ENCODE peak calls at places on chromosomes 4 and X, in ten cellular contexts. Y, Q, M, O, K, R, G, Z, I and X are unnamed samples.

GRCh38 chrX:37912797-37913196 is 65.4 kb upstream of the DYNLT3 start:
- DNase-seq in Y (no peak), Q (no peak), M (no peak), O (no peak), K (no peak), R (no peak), G (no peak), Z (peak), I (no peak), X (no peak)

GRCh38 chrX:23667239-23668177 is at the start of gene PRDX4:
- DNase-seq in Y (peak), Q (peak), M (peak), O (peak), K (peak), R (peak), G (peak), Z (peak), I (peak), X (peak)

GRCh38 chrX:110180176-110180927 is 137.5 kb downstream of the AMMECR1 start:
- DNase-seq in Y (no peak), Q (no peak), M (no peak), O (no peak), K (no peak), R (no peak), G (no peak), Z (peak), I (no peak), X (no peak)

GRCh38 chr4:2361366-2362285 is 56.8 kb downstream of the ZFYVE28 start:
- DNase-seq in Y (no peak), Q (no peak), M (no peak), O (no peak), K (no peak), R (peak), G (peak), Z (no peak), I (no peak), X (no peak)

GRCh38 chr4:788006-788635 is 37.8 kb downstream of the CPLX1 start:
- DNase-seq in Y (no peak), Q (no peak), M (no peak), O (no peak), K (no peak), R (no peak), G (no peak), Z (no peak), I (no peak), X (no peak)

GRCh38 chrX:130702867-130703707 is 199.9 kb downstream of the ENOX2 start:
- DNase-seq in Y (no peak), Q (no peak), M (no peak), O (peak), K (no peak), R (no peak), G (no peak), Z (peak), I (no peak), X (no peak)

GRCh38 chrX:12581546-12581945 is 209.7 kb upstream of the PRPS2 start:
- DNase-seq in Y (no peak), Q (no peak), M (no peak), O (no peak), K (no peak), R (no peak), G (no peak), Z (no peak), I (no peak), X (no peak)

GRCh38 chrX:139766545-139766983 is 58.6 kb upstream of the MCF2 start:
- DNase-seq in Y (no peak), Q (no peak), M (no peak), O (no peak), K (no peak), R (no peak), G (no peak), Z (no peak), I (no peak), X (no peak)

GRCh38 chr4:99219479-99219878 is 433 bp upstream of the ADH6 start:
- DNase-seq in Y (no peak), Q (no peak), M (no peak), O (no peak), K (no peak), R (no peak), G (no peak), Z (no peak), I (no peak), X (no peak)

GRCh38 chrX:132483951-132484350 is 4.9 kb downstream of the MBNL3 start:
- DNase-seq in Y (no peak), Q (no peak), M (no peak), O (no peak), K (no peak), R (no peak), G (no peak), Z (no peak), I (no peak), X (no peak)

GRCh38 chrX:65688403-65688881 is 21.0 kb downstream of the MSN start:
- DNase-seq in Y (no peak), Q (no peak), M (no peak), O (no peak), K (no peak), R (no peak), G (no peak), Z (peak), I (no peak), X (no peak)
- H3K27ac ChIP-seq in Y (no peak), Q (peak), M (peak), O (no peak), K (no peak), R (peak), G (no peak), Z (peak), I (peak), X (peak)

GRCh38 chr4:34182346-34182745 is 2062.0 kb downstream of the ARAP2 start:
- DNase-seq in Y (no peak), Q (peak), M (no peak), O (no peak), K (no peak), R (no peak), G (no peak), Z (peak), I (no peak), X (no peak)
- H3K27ac ChIP-seq in Y (no peak), Q (no peak), M (no peak), O (no peak), K (no peak), R (no peak), G (no peak), Z (peak), I (no peak), X (no peak)

GRCh38 chr4:108033348-108033747 is 43.7 kb downstream of the HADH start:
- DNase-seq in Y (no peak), Q (no peak), M (no peak), O (no peak), K (no peak), R (no peak), G (no peak), Z (no peak), I (no peak), X (no peak)

GRCh38 chr4:108037884-108038283 is 48.2 kb downstream of the HADH start:
- DNase-seq in Y (no peak), Q (no peak), M (no peak), O (no peak), K (no peak), R (no peak), G (no peak), Z (peak), I (no peak), X (no peak)

GRCh38 chr4:108034560-108034959 is 44.9 kb downstream of the HADH start:
- DNase-seq in Y (no peak), Q (no peak), M (no peak), O (no peak), K (no peak), R (no peak), G (no peak), Z (no peak), I (no peak), X (no peak)

GRCh38 chr4:108035691-108036090 is 46.0 kb downstream of the HADH start:
- DNase-seq in Y (no peak), Q (no peak), M (no peak), O (no peak), K (no peak), R (no peak), G (no peak), Z (no peak), I (no peak), X (no peak)

DNA sequence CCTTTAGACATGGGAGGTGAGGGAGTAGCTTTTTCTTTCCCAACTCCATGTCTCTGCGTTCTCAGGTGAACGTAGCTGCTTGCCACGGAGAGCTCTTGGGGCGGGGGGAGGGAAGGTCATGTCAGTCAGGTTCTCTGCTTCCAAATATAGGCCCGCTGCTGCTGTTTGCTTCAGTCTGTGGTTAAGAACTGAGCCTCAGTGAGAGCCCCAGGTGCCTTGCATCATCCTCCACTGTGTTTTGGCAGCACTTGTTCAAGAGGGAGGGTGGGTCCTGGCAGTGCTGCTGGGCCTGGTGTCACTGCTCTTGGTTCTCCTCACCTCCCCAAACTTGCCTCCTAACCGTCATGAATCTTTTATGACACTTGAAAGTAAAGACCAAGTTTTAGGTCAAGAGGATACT is 46.6 kb downstream of the HADH start:
- DNase-seq in Y (no peak), Q (no peak), M (no peak), O (no peak), K (no peak), R (no peak), G (no peak), Z (no peak), I (no peak), X (no peak)
- H3K27ac ChIP-seq in Y (no peak), Q (no peak), M (no peak), O (no peak), K (no peak), R (no peak), G (no peak), Z (no peak), I (no peak), X (no peak)

GRCh38 chr4:112201915-112202505 is 29.6 kb upstream of the AP1AR start:
- DNase-seq in Y (no peak), Q (no peak), M (no peak), O (no peak), K (no peak), R (no peak), G (no peak), Z (no peak), I (no peak), X (no peak)
- H3K27ac ChIP-seq in Y (no peak), Q (no peak), M (no peak), O (no peak), K (no peak), R (no peak), G (no peak), Z (no peak), I (no peak), X (no peak)

DNA sequence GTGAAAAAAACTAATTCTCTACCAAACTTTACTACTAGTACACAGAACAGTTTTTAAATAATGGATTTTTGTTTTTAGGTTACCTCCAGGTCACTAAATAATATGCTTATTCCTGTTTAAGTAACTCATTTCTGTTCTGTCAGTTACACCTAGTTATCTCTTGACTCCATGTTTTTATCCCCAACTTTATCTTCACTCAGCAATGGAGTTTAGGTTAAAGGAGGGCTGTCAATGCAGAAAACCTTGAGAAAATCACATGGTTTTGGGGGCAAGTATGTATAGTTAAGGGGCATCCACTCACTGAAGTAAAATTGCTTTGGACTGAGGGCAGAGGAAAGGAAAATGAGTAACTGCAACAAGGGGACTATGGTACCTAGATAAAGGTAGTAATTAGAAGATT is 87.1 kb downstream of the UBE2K start:
- DNase-seq in Y (no peak), Q (no peak), M (no peak), O (no peak), K (no peak), R (no peak), G (no peak), Z (no peak), I (no peak), X (no peak)
- H3K27ac ChIP-seq in Y (no peak), Q (no peak), M (no peak), O (no peak), K (peak), R (no peak), G (no peak), Z (no peak), I (no peak), X (no peak)

DNA sequence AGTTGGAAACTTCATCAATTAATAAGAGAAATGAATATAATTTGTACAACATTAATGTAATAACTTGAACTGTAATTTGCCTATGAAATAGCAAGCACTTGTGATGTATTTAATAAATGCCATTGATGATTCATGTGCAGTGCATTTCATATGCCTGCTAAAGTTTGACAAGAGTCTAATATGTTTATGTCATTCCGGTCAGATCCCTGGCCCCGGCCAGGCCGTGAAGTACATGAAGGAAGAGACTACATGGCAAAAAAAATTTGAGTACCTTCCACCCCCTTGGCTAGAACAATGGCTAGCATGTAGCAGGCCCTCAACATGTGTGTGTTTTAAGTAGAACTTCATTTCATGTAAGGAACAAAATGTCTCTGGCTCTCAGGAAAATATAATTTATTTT is 161.3 kb downstream of the ATP10D start:
- DNase-seq in Y (no peak), Q (no peak), M (no peak), O (no peak), K (no peak), R (no peak), G (no peak), Z (no peak), I (no peak), X (no peak)
- H3K27ac ChIP-seq in Y (no peak), Q (no peak), M (no peak), O (no peak), K (no peak), R (no peak), G (no peak), Z (no peak), I (peak), X (no peak)

GRCh38 chr4:6989331-6989923 is 53.7 kb upstream of the TADA2B start:
- DNase-seq in Y (no peak), Q (no peak), M (no peak), O (no peak), K (no peak), R (no peak), G (no peak), Z (no peak), I (peak), X (no peak)

GRCh38 chr4:6987566-6987920 is 55.6 kb upstream of the TADA2B start:
- DNase-seq in Y (no peak), Q (no peak), M (no peak), O (no peak), K (peak), R (no peak), G (peak), Z (peak), I (peak), X (no peak)

GRCh38 chr4:6986781-6987565 is 56.2 kb upstream of the TADA2B start:
- DNase-seq in Y (peak), Q (peak), M (peak), O (peak), K (peak), R (peak), G (peak), Z (peak), I (peak), X (peak)

GRCh38 chr4:6986067-6986780 is 56.9 kb upstream of the TADA2B start:
- DNase-seq in Y (no peak), Q (no peak), M (no peak), O (peak), K (peak), R (no peak), G (peak), Z (peak), I (peak), X (peak)

DNA sequence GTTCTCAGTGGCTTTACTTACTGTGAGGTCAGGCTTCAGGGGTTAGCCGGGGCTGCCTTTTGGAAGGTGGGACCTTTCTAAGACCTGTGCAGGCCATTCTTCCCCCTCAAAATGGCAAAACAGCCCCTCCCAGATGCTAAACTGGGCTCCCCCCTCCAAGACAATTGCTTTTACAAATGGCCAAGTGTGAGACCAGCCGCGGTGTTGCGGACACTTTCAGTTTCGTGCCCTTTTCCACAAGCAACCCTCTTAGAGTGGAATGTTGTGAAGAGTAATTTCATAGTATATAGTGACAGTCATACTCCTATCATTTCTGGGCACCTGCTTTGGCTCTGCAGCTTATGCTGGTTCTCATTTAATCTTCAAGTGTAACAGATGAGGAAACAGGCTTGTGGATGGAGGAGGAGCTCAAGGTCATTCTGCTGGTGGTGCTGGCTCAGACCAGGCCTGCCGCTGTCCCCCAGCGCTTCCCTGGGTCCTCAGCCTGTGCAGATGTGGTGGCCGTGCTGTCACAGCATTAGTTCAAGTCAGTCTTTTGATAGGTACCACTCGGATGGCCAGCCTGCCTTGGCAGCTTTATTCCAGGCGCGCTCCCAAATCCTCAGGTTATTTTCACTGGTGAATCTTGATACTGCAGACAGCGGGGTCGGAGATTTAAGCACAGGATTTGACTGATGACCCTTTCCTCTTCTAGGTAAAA is 55.0 kb upstream of the TADA2B start:
- DNase-seq in Y (no peak), Q (no peak), M (no peak), O (no peak), K (no peak), R (no peak), G (no peak), Z (peak), I (peak), X (no peak)
- H3K27ac ChIP-seq in Y (no peak), Q (peak), M (no peak), O (peak), K (no peak), R (peak), G (peak), Z (peak), I (peak), X (peak)

GRCh38 chrX:129593137-129593536 is 53.1 kb downstream of the OCRL start:
- DNase-seq in Y (no peak), Q (no peak), M (no peak), O (no peak), K (no peak), R (no peak), G (peak), Z (peak), I (no peak), X (no peak)
- H3K27ac ChIP-seq in Y (no peak), Q (peak), M (no peak), O (no peak), K (no peak), R (no peak), G (no peak), Z (peak), I (peak), X (no peak)

GRCh38 chr4:114684462-114684861 is 85.9 kb downstream of the UGT8 start:
- DNase-seq in Y (no peak), Q (no peak), M (no peak), O (no peak), K (no peak), R (no peak), G (no peak), Z (no peak), I (no peak), X (no peak)
- H3K27ac ChIP-seq in Y (no peak), Q (no peak), M (no peak), O (no peak), K (no peak), R (no peak), G (no peak), Z (no peak), I (no peak), X (no peak)